ENCODE peak calls at places on chromosomes 11 and 22, in five cellular contexts. One of them, this sample, is unnamed. For H3K36me3, the result is how much of the 10 kb centered on the place peaks cover.

GRCh38 chr11:36385121-36385530 is 89.0 kb downstream of the PRR5L start:
- DNase-seq in GM23338: no peak
- DNase-seq in left ventricle myocardium inferior: no peak
- DNase-seq in spleen: no peak
- DNase-seq in breast epithelium: no peak
- DNase-seq in this sample: no peak

GRCh38 chr11:18408558-18409242 is 3.4 kb upstream of the LDHC start:
- DNase-seq in GM23338: no peak
- DNase-seq in left ventricle myocardium inferior: no peak
- DNase-seq in spleen: no peak
- DNase-seq in breast epithelium: no peak
- DNase-seq in this sample: no peak

GRCh38 chr11:36002196-36002595 is 58.3 kb downstream of the LDLRAD3 start:
- DNase-seq in GM23338: peak
- DNase-seq in left ventricle myocardium inferior: no peak
- DNase-seq in spleen: no peak
- DNase-seq in breast epithelium: peak
- DNase-seq in this sample: no peak

GRCh38 chr22:32904044-32904443 is 102.5 kb downstream of the TIMP3 start:
- DNase-seq in GM23338: peak
- DNase-seq in left ventricle myocardium inferior: no peak
- DNase-seq in spleen: no peak
- DNase-seq in breast epithelium: no peak
- DNase-seq in this sample: peak

GRCh38 chr11:88680806-88681205 is 343.3 kb upstream of the CTSC start:
- DNase-seq in GM23338: no peak
- DNase-seq in left ventricle myocardium inferior: no peak
- DNase-seq in spleen: no peak
- DNase-seq in breast epithelium: no peak
- DNase-seq in this sample: no peak

GRCh38 chr11:85752890-85753581 is 57.9 kb downstream of the SYTL2 start:
- DNase-seq in GM23338: no peak
- DNase-seq in left ventricle myocardium inferior: no peak
- DNase-seq in spleen: peak
- DNase-seq in breast epithelium: peak
- DNase-seq in this sample: no peak

GRCh38 chr11:120212259-120212888 is 1.5 kb downstream of the OAF start:
- DNase-seq in GM23338: peak
- DNase-seq in left ventricle myocardium inferior: no peak
- DNase-seq in spleen: no peak
- DNase-seq in breast epithelium: no peak
- DNase-seq in this sample: no peak

GRCh38 chr11:70413151-70413550 is 14.8 kb downstream of the CTTN start:
- DNase-seq in GM23338: no peak
- DNase-seq in left ventricle myocardium inferior: no peak
- DNase-seq in spleen: no peak
- DNase-seq in breast epithelium: no peak
- DNase-seq in this sample: no peak

GRCh38 chr11:83292709-83293435 is 6.7 kb upstream of the CCDC90B start:
- DNase-seq in GM23338: peak
- DNase-seq in left ventricle myocardium inferior: no peak
- DNase-seq in spleen: no peak
- DNase-seq in breast epithelium: no peak
- DNase-seq in this sample: peak

GRCh38 chr22:27164781-27165503 is 507.6 kb downstream of the MIAT start:
- DNase-seq in GM23338: no peak
- DNase-seq in left ventricle myocardium inferior: no peak
- DNase-seq in spleen: no peak
- DNase-seq in breast epithelium: no peak
- DNase-seq in this sample: no peak

GRCh38 chr11:68659158-68659921 is 25.0 kb upstream of the GAL start:
- DNase-seq in GM23338: no peak
- DNase-seq in left ventricle myocardium inferior: peak
- DNase-seq in spleen: peak
- DNase-seq in breast epithelium: peak
- DNase-seq in this sample: peak

GRCh38 chr11:45937916-45938315 is 15.5 kb downstream of the LARGE2 start:
- DNase-seq in GM23338: peak
- DNase-seq in left ventricle myocardium inferior: no peak
- DNase-seq in spleen: no peak
- DNase-seq in breast epithelium: no peak
- DNase-seq in this sample: no peak

GRCh38 chr22:39239561-39240423 is 5.0 kb downstream of the PDGFB start:
- DNase-seq in GM23338: no peak
- DNase-seq in left ventricle myocardium inferior: no peak
- DNase-seq in spleen: no peak
- DNase-seq in breast epithelium: peak
- DNase-seq in this sample: no peak

GRCh38 chr11:120842195-120842594 is 181.7 kb upstream of the TBCEL start:
- DNase-seq in GM23338: no peak
- DNase-seq in left ventricle myocardium inferior: no peak
- DNase-seq in spleen: no peak
- DNase-seq in breast epithelium: no peak
- DNase-seq in this sample: no peak

GRCh38 chr11:46480909-46481308 is 89.3 kb upstream of the CHRM4 start:
- DNase-seq in GM23338: no peak
- DNase-seq in left ventricle myocardium inferior: no peak
- DNase-seq in spleen: no peak
- DNase-seq in breast epithelium: no peak
- DNase-seq in this sample: no peak

GRCh38 chr11:34415538-34415937 is 23.2 kb upstream of the CAT start:
- DNase-seq in GM23338: no peak
- DNase-seq in left ventricle myocardium inferior: no peak
- DNase-seq in spleen: no peak
- DNase-seq in breast epithelium: no peak
- DNase-seq in this sample: no peak

GRCh38 chr22:44550666-44551491 is 52.8 kb upstream of the RTL6 start:
- DNase-seq in GM23338: no peak
- DNase-seq in left ventricle myocardium inferior: peak
- DNase-seq in spleen: no peak
- DNase-seq in breast epithelium: no peak
- DNase-seq in this sample: no peak

GRCh38 chr11:114466742-114467141 is 27.5 kb downstream of the REXO2 start:
- DNase-seq in GM23338: no peak
- DNase-seq in left ventricle myocardium inferior: no peak
- DNase-seq in spleen: no peak
- DNase-seq in breast epithelium: no peak
- DNase-seq in this sample: no peak

GRCh38 chr11:104668797-104669463 is 229.3 kb downstream of the CASP12 start:
- DNase-seq in GM23338: no peak
- DNase-seq in left ventricle myocardium inferior: no peak
- DNase-seq in spleen: no peak
- DNase-seq in breast epithelium: no peak
- DNase-seq in this sample: no peak

GRCh38 chr22:41284465-41284864 is 1.5 kb downstream of the RANGAP1 start:
- DNase-seq in GM23338: no peak
- DNase-seq in left ventricle myocardium inferior: no peak
- DNase-seq in spleen: no peak
- DNase-seq in breast epithelium: no peak
- DNase-seq in this sample: no peak

GRCh38 chr22:41288245-41288946 is 2.4 kb upstream of the RANGAP1 start:
- DNase-seq in GM23338: peak
- DNase-seq in left ventricle myocardium inferior: no peak
- DNase-seq in spleen: no peak
- DNase-seq in breast epithelium: no peak
- DNase-seq in this sample: peak

GRCh38 chr22:41286639-41287091 is 678 bp upstream of the RANGAP1 start:
- DNase-seq in GM23338: no peak
- DNase-seq in left ventricle myocardium inferior: no peak
- DNase-seq in spleen: peak
- DNase-seq in breast epithelium: no peak
- DNase-seq in this sample: no peak

GRCh38 chr22:41285441-41285819 is 557 bp downstream of the RANGAP1 start:
- DNase-seq in GM23338: peak
- DNase-seq in left ventricle myocardium inferior: peak
- DNase-seq in spleen: peak
- DNase-seq in breast epithelium: no peak
- DNase-seq in this sample: peak

GRCh38 chr22:41285820-41286638 is at the start of gene RANGAP1:
- DNase-seq in GM23338: peak
- DNase-seq in left ventricle myocardium inferior: peak
- DNase-seq in spleen: peak
- DNase-seq in breast epithelium: peak
- DNase-seq in this sample: peak
- TF ChIP-seq CTCF in GM23338: no peak
- TF ChIP-seq CTCF in left ventricle myocardium inferior: peak
- TF ChIP-seq CTCF in spleen: peak
- TF ChIP-seq CTCF in breast epithelium: no peak
- TF ChIP-seq CTCF in this sample: no peak

DNA sequence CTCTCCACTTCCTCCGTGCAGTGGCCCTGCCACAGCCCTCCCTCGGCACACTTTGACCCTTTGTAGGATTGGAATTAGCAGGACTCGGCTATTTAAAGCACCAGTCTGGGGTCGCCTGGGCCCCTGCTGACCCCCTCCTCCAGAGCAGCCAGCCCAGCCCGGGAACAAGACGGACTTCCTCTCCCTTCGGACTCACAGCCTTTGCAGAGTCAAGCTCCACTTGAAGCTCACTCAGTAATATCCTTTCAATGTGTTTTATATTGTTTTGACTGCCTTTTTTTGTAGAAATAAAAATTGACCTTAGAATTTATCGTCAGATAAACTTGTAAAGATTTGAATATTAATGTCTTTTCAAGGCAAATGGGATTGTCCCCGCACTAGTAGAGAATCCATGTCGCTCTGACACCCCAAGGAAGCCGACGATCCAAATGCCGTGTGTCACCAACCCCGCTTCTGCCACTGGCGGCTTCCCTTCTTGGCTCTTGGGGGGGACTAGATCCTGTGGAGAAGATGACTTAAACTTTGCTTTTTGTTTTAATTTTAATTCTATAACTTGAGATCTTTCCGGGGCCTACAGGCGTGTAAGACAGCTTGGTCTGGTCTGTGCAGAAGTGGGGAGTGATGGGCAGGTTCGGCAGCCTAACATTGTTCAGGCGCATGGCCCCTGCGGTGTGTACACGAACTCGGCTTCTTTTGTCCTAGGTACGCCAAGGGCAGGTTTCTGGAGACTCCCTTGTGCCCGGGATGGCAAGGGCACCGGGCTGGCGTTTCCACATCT is 7.0 kb downstream of the YDJC start:
- DNase-seq in GM23338: no peak
- DNase-seq in left ventricle myocardium inferior: no peak
- DNase-seq in spleen: no peak
- DNase-seq in breast epithelium: no peak
- DNase-seq in this sample: no peak
- H3K4me3 ChIP-seq in GM23338: no peak
- H3K4me3 ChIP-seq in left ventricle myocardium inferior: no peak
- H3K4me3 ChIP-seq in spleen: no peak
- H3K4me3 ChIP-seq in breast epithelium: no peak
- H3K4me3 ChIP-seq in this sample: no peak

DNA sequence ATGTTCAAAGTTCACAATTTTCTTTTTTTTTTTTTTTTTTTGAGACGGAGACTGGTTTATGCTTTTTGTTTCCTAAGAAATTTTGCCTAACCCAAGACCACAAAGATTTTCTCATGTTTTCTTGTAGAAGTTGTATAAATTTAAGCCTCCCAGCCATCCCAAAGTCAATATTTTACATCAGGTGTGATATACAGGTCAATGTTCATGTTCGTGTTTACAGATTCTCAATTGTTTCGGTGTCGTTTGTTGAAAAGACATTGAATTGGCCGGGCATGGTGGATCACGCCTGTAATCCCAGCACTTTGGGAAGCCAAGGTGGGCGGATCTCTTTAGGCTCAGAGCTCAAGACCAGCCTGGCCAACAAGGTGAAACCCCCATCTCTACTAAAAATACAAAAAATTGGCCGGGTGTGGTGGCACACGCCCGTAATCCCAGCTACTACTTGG is 15.4 kb downstream of the FRMD8 start:
- DNase-seq in GM23338: no peak
- DNase-seq in left ventricle myocardium inferior: no peak
- DNase-seq in spleen: no peak
- DNase-seq in breast epithelium: no peak
- DNase-seq in this sample: no peak
- H3K36me3 ChIP-seq in GM23338: under half
- H3K36me3 ChIP-seq in left ventricle myocardium inferior: half or more
- H3K36me3 ChIP-seq in spleen: half or more
- H3K36me3 ChIP-seq in breast epithelium: under half
- H3K36me3 ChIP-seq in this sample: under half

DNA sequence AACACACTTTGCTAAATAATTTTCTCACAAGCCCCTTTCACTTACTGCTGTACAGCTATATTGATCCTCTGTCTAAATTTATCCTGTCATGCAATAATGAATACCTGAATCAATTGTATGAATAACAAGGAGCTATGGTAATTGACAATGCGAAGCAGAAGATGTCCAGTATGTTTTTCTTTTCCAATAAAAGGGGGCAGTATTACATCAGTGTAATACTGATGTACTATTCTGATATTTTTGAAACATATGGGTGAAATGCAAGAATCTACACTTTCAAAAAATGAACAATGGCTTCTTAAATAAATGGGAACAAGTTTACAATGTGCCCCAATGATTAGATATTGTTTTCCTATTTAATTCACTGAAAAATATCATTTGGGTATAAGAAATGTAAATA is 315.1 kb downstream of the SOX6 start:
- DNase-seq in GM23338: no peak
- DNase-seq in left ventricle myocardium inferior: no peak
- DNase-seq in spleen: no peak
- DNase-seq in breast epithelium: no peak
- DNase-seq in this sample: no peak
- TF ChIP-seq CTCF in GM23338: no peak
- TF ChIP-seq CTCF in left ventricle myocardium inferior: no peak
- TF ChIP-seq CTCF in spleen: no peak
- TF ChIP-seq CTCF in breast epithelium: no peak
- TF ChIP-seq CTCF in this sample: no peak

DNA sequence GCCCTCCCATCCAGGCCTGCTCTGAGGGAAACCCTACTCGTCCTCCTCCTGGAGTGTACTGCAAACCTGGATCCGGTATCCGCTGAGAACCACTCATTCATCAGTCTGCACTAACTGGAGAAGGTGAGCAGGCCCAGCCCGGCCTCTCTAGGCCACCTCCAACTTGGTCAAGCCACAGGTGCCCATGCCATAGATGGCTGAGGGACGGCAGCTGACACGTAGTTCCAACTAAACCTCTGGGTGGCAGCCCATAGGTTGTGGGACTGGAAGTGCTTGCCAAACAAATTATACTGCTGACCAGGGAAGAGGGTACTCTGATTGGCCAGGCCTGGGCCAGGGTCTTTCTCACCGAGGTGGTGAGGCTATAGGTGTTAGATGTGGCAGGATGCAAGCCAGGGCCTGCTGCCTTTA is 5.9 kb downstream of the KCNQ1OT1 start:
- DNase-seq in GM23338: peak
- DNase-seq in left ventricle myocardium inferior: peak
- DNase-seq in spleen: peak
- DNase-seq in breast epithelium: no peak
- DNase-seq in this sample: peak
- H3K4me3 ChIP-seq in GM23338: peak
- H3K4me3 ChIP-seq in left ventricle myocardium inferior: no peak
- H3K4me3 ChIP-seq in spleen: no peak
- H3K4me3 ChIP-seq in breast epithelium: no peak
- H3K4me3 ChIP-seq in this sample: no peak

DNA sequence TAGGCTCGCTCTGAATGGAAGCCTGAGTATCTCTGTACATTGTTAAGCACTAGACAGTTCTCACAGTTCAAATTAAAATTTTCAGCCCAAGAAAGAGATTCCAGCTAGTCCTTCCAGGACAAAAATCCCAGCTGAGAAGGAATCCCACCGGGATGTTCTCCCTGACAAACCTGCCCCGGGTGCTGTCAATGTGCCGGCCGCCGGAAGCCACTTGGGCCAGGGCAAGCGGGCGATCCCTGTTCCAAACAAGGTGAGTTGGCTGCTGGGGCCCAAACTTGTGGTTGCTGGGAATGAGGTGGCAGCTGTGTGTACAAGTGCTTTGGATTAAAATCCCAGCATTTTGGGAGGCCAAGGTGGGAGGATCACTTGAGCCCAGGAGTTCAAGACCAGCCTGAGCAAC is 15.4 kb downstream of the GTSE1 start:
- DNase-seq in GM23338: no peak
- DNase-seq in left ventricle myocardium inferior: no peak
- DNase-seq in spleen: peak
- DNase-seq in breast epithelium: no peak
- DNase-seq in this sample: no peak
- H3K36me3 ChIP-seq in GM23338: under half
- H3K36me3 ChIP-seq in left ventricle myocardium inferior: under half
- H3K36me3 ChIP-seq in spleen: under half
- H3K36me3 ChIP-seq in breast epithelium: under half
- H3K36me3 ChIP-seq in this sample: under half